ENCODE peak calls at places on chromosomes 5 and 9, in eight cellular contexts. L is cardiac fibroblast; R is CD4-positive, alpha-beta T cell; V is heart left ventricle; X is WERI-Rb-1; C is endothelial cell; U is RWPE1; B is type B pancreatic cell. H is an unnamed sample.

GRCh38 chr9:99052849-99053715 is 51.8 kb upstream of the TGFBR1 start:
- DNase-seq in B (no peak), U (no peak), R (no peak), L (no peak), X (no peak), C (no peak), V (no peak), H (no peak)

GRCh38 chr5:73088026-73088425 is 32.3 kb upstream of the TMEM171 start:
- DNase-seq in C (no peak), U (no peak), B (no peak), L (peak), X (no peak), R (no peak), V (no peak), H (no peak)

GRCh38 chr5:112878760-112879159 is 17.7 kb downstream of the SRP19 start:
- DNase-seq in L (peak), V (no peak), C (no peak), B (no peak), R (peak), X (no peak), U (peak), H (peak)

GRCh38 chr9:113151696-113152630 is 1.2 kb downstream of the SLC31A2 start:
- DNase-seq in U (peak), L (no peak), V (no peak), B (no peak), X (no peak), R (no peak), C (no peak), H (no peak)

GRCh38 chr5:69404659-69405330 is 10.1 kb upstream of the MARVELD2 start:
- DNase-seq in X (no peak), R (no peak), C (no peak), B (no peak), L (no peak), V (no peak), U (no peak), H (no peak)

GRCh38 chr9:88319936-88320747 is 68.1 kb upstream of the SPIN1 start:
- DNase-seq in U (no peak), B (no peak), R (no peak), C (no peak), L (peak), V (no peak), X (no peak), H (no peak)

GRCh38 chr9:33414263-33414662 is 11.9 kb upstream of the AQP7 start:
- DNase-seq in U (no peak), R (no peak), V (no peak), L (no peak), B (no peak), C (no peak), X (no peak), H (peak)

GRCh38 chr5:55338810-55339243 is 31.0 kb downstream of the MTREX start:
- DNase-seq in R (no peak), V (no peak), B (no peak), C (no peak), L (peak), X (no peak), U (no peak), H (no peak)

GRCh38 chr9:36163049-36163839 is 5.9 kb upstream of the CCIN start:
- DNase-seq in V (peak), L (peak), B (peak), C (peak), U (no peak), R (no peak), X (peak), H (no peak)

GRCh38 chr5:149962040-149962439 is 1.5 kb downstream of the SLC26A2 start:
- DNase-seq in C (peak), V (no peak), U (peak), X (no peak), L (peak), R (no peak), B (no peak), H (peak)
- TF ChIP-seq CTCF in C (no peak), V (peak), U (peak), X (peak), L (peak), R (peak), B (peak), H (peak)

GRCh38 chr9:128550770-128551651 is 1.4 kb upstream of the SPTAN1 start:
- DNase-seq in V (peak), R (no peak), B (no peak), X (peak), C (no peak), L (peak), U (no peak), H (peak)

GRCh38 chr9:128553695-128554094 is 1.3 kb downstream of the SPTAN1 start:
- DNase-seq in U (peak), C (no peak), B (no peak), L (peak), V (no peak), R (no peak), X (no peak), H (peak)

GRCh38 chr9:128552744-128553221 is 396 bp downstream of the SPTAN1 start:
- DNase-seq in U (peak), R (peak), B (no peak), V (peak), L (peak), C (no peak), X (peak), H (no peak)

GRCh38 chr9:128551652-128552152 is 685 bp upstream of the SPTAN1 start:
- DNase-seq in V (no peak), B (no peak), R (no peak), X (no peak), C (no peak), L (no peak), U (no peak), H (peak)

GRCh38 chr9:128552153-128552743 is at the start of gene SPTAN1:
- DNase-seq in R (peak), U (peak), C (peak), X (peak), B (peak), V (peak), L (peak), H (peak)
- TF ChIP-seq CTCF in R (no peak), U (no peak), C (no peak), X (no peak), B (peak), V (no peak), L (no peak), H (peak)

GRCh38 chr5:143176048-143176447 is 227.4 kb downstream of the NR3C1 start:
- DNase-seq in V (no peak), C (no peak), R (no peak), L (no peak), U (no peak), X (no peak), B (no peak), H (no peak)
- TF ChIP-seq CTCF in V (no peak), C (no peak), R (no peak), L (no peak), U (no peak), X (no peak), B (no peak), H (no peak)

DNA sequence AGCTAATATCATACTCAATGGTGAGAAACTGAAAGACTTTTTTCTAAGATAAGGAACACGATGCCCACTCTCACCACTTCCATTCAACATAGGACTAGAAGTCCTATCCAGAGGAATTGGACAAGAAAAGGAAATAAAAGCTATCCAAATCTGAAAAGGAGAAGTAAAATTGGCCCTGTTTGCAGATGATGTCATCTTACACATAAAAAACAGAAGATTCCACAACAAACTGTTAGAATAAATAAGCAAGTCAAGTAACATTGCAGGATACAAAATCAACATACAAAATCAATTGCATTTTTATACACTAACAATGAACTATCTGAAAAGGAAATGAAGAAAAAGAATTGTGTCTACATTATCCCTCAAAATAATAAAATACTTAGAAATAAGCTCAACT is 308.0 kb downstream of the MCTP1 start:
- DNase-seq in B (no peak), C (no peak), L (no peak), U (no peak), V (no peak), X (no peak), R (no peak), H (no peak)
- TF ChIP-seq CTCF in B (no peak), C (no peak), L (no peak), U (no peak), V (no peak), X (no peak), R (no peak), H (no peak)

GRCh38 chr9:87140605-87141109 is 193.4 kb upstream of the GAS1 start:
- DNase-seq in U (no peak), V (no peak), R (no peak), B (no peak), X (no peak), C (no peak), L (peak), H (no peak)
- TF ChIP-seq CTCF in U (no peak), V (no peak), R (no peak), B (no peak), X (no peak), C (no peak), L (no peak), H (no peak)

H was measured in bronchial epithelial cell.